ENCODE peak calls at places on chromosomes 1 and 21, in eight cellular contexts. One of them, this sample, is unnamed.
A peak's percentile ranks its signal among the peaks of the same experiment; 100 is the strongest.

GRCh38 chr1:18647681-18648214 is 17.1 kb downstream of the PAX7 start:
- DNase-seq in nephron progenitor cell: no peak
- DNase-seq in psoas muscle: no peak
- DNase-seq in CD8-positive, alpha-beta T cell: no peak
- DNase-seq in WTC11: no peak
- DNase-seq in tibial artery: no peak
- DNase-seq in heart left ventricle: no peak
- DNase-seq in GM10248: no peak
- DNase-seq in this sample: no peak

GRCh38 chr1:39721664-39722063 is 17.0 kb upstream of the PPIE start:
- DNase-seq in nephron progenitor cell: no peak
- DNase-seq in psoas muscle: no peak
- DNase-seq in CD8-positive, alpha-beta T cell: no peak
- DNase-seq in WTC11: no peak
- DNase-seq in tibial artery: no peak
- DNase-seq in heart left ventricle: no peak
- DNase-seq in GM10248: no peak
- DNase-seq in this sample: no peak

GRCh38 chr21:33550772-33551660 is 8.2 kb downstream of the SON start:
- DNase-seq in nephron progenitor cell: no peak
- DNase-seq in psoas muscle: no peak
- DNase-seq in CD8-positive, alpha-beta T cell: no peak
- DNase-seq in WTC11: no peak
- DNase-seq in tibial artery: no peak
- DNase-seq in heart left ventricle: no peak
- DNase-seq in GM10248: no peak
- DNase-seq in this sample: no peak

GRCh38 chr21:29300547-29301138 is 1.9 kb downstream of the BACH1 start:
- DNase-seq in nephron progenitor cell: no peak
- DNase-seq in psoas muscle: no peak
- DNase-seq in CD8-positive, alpha-beta T cell: no peak
- DNase-seq in WTC11: no peak
- DNase-seq in tibial artery: no peak
- DNase-seq in heart left ventricle: no peak
- DNase-seq in GM10248: peak; percentile 79
- DNase-seq in this sample: no peak

GRCh38 chr1:54273092-54273836 is 73.3 kb downstream of the MRPL37 start:
- DNase-seq in nephron progenitor cell: peak; percentile 77
- DNase-seq in psoas muscle: peak; percentile 91
- DNase-seq in CD8-positive, alpha-beta T cell: no peak
- DNase-seq in WTC11: peak; percentile 52
- DNase-seq in tibial artery: peak; percentile 97
- DNase-seq in heart left ventricle: no peak
- DNase-seq in GM10248: no peak
- DNase-seq in this sample: peak; percentile 59

GRCh38 chr1:39988618-39989343 is 33.8 kb downstream of the MFSD2A start:
- DNase-seq in nephron progenitor cell: no peak
- DNase-seq in psoas muscle: no peak
- DNase-seq in CD8-positive, alpha-beta T cell: no peak
- DNase-seq in WTC11: no peak
- DNase-seq in tibial artery: no peak
- DNase-seq in heart left ventricle: no peak
- DNase-seq in GM10248: no peak
- DNase-seq in this sample: no peak

GRCh38 chr1:222239130-222239529 is 308.8 kb downstream of the HHIPL2 start:
- DNase-seq in nephron progenitor cell: no peak
- DNase-seq in psoas muscle: no peak
- DNase-seq in CD8-positive, alpha-beta T cell: no peak
- DNase-seq in WTC11: no peak
- DNase-seq in tibial artery: no peak
- DNase-seq in heart left ventricle: no peak
- DNase-seq in GM10248: no peak
- DNase-seq in this sample: no peak

GRCh38 chr1:185938396-185938795 is 204.2 kb downstream of the HMCN1 start:
- DNase-seq in nephron progenitor cell: no peak
- DNase-seq in psoas muscle: no peak
- DNase-seq in CD8-positive, alpha-beta T cell: no peak
- DNase-seq in WTC11: no peak
- DNase-seq in tibial artery: no peak
- DNase-seq in heart left ventricle: no peak
- DNase-seq in GM10248: no peak
- DNase-seq in this sample: no peak

GRCh38 chr1:32953495-32953894 is 11.1 kb downstream of the RNF19B start:
- DNase-seq in nephron progenitor cell: no peak
- DNase-seq in psoas muscle: no peak
- DNase-seq in CD8-positive, alpha-beta T cell: no peak
- DNase-seq in WTC11: no peak
- DNase-seq in tibial artery: no peak
- DNase-seq in heart left ventricle: no peak
- DNase-seq in GM10248: no peak
- DNase-seq in this sample: no peak

GRCh38 chr1:241724741-241725356 is 72.8 kb downstream of the WDR64 start:
- DNase-seq in nephron progenitor cell: no peak
- DNase-seq in psoas muscle: no peak
- DNase-seq in CD8-positive, alpha-beta T cell: no peak
- DNase-seq in WTC11: no peak
- DNase-seq in tibial artery: no peak
- DNase-seq in heart left ventricle: no peak
- DNase-seq in GM10248: no peak
- DNase-seq in this sample: no peak

GRCh38 chr1:192609110-192610079 is 26.6 kb upstream of the RGS13 start:
- DNase-seq in nephron progenitor cell: no peak
- DNase-seq in psoas muscle: peak; percentile 65
- DNase-seq in CD8-positive, alpha-beta T cell: peak; percentile 60
- DNase-seq in WTC11: no peak
- DNase-seq in tibial artery: peak; percentile 73
- DNase-seq in heart left ventricle: peak; percentile 58
- DNase-seq in GM10248: peak; percentile 73
- DNase-seq in this sample: no peak

GRCh38 chr1:157274698-157275534 is 136.7 kb upstream of the ETV3 start:
- DNase-seq in nephron progenitor cell: no peak
- DNase-seq in psoas muscle: no peak
- DNase-seq in CD8-positive, alpha-beta T cell: no peak
- DNase-seq in WTC11: no peak
- DNase-seq in tibial artery: no peak
- DNase-seq in heart left ventricle: no peak
- DNase-seq in GM10248: no peak
- DNase-seq in this sample: no peak

GRCh38 chr1:151482017-151482416 is 22.7 kb upstream of the POGZ start:
- DNase-seq in nephron progenitor cell: no peak
- DNase-seq in psoas muscle: no peak
- DNase-seq in CD8-positive, alpha-beta T cell: no peak
- DNase-seq in WTC11: no peak
- DNase-seq in tibial artery: no peak
- DNase-seq in heart left ventricle: no peak
- DNase-seq in GM10248: no peak
- DNase-seq in this sample: no peak

GRCh38 chr1:235917267-235917811 is 50.6 kb upstream of the LYST start:
- DNase-seq in nephron progenitor cell: no peak
- DNase-seq in psoas muscle: peak; percentile 73
- DNase-seq in CD8-positive, alpha-beta T cell: peak; percentile 49
- DNase-seq in WTC11: no peak
- DNase-seq in tibial artery: peak; percentile 94
- DNase-seq in heart left ventricle: no peak
- DNase-seq in GM10248: peak; percentile 70
- DNase-seq in this sample: no peak

GRCh38 chr1:231327617-231328016 is 10.0 kb downstream of the EXOC8 start:
- DNase-seq in nephron progenitor cell: no peak
- DNase-seq in psoas muscle: no peak
- DNase-seq in CD8-positive, alpha-beta T cell: no peak
- DNase-seq in WTC11: no peak
- DNase-seq in tibial artery: no peak
- DNase-seq in heart left ventricle: no peak
- DNase-seq in GM10248: no peak
- DNase-seq in this sample: no peak

GRCh38 chr1:43067856-43068751 is 104.0 kb downstream of the EBNA1BP2 start:
- DNase-seq in nephron progenitor cell: no peak
- DNase-seq in psoas muscle: no peak
- DNase-seq in CD8-positive, alpha-beta T cell: peak; percentile 27
- DNase-seq in WTC11: peak; percentile 54
- DNase-seq in tibial artery: no peak
- DNase-seq in heart left ventricle: no peak
- DNase-seq in GM10248: no peak
- DNase-seq in this sample: no peak

GRCh38 chr1:7388488-7389185 is 382.5 kb upstream of the VAMP3 start:
- DNase-seq in nephron progenitor cell: no peak
- DNase-seq in psoas muscle: no peak
- DNase-seq in CD8-positive, alpha-beta T cell: no peak
- DNase-seq in WTC11: no peak
- DNase-seq in tibial artery: peak; percentile 70
- DNase-seq in heart left ventricle: peak; percentile 78
- DNase-seq in GM10248: no peak
- DNase-seq in this sample: no peak

GRCh38 chr1:201877877-201878339 is 10.8 kb upstream of the SHISA4 start:
- DNase-seq in nephron progenitor cell: no peak
- DNase-seq in psoas muscle: no peak
- DNase-seq in CD8-positive, alpha-beta T cell: no peak
- DNase-seq in WTC11: peak; percentile 36
- DNase-seq in tibial artery: peak; percentile 71
- DNase-seq in heart left ventricle: no peak
- DNase-seq in GM10248: peak; percentile 53
- DNase-seq in this sample: no peak

GRCh38 chr21:42404534-42404933 is 832 bp downstream of the UBASH3A start:
- DNase-seq in nephron progenitor cell: no peak
- DNase-seq in psoas muscle: no peak
- DNase-seq in CD8-positive, alpha-beta T cell: peak; percentile 37
- DNase-seq in WTC11: no peak
- DNase-seq in tibial artery: no peak
- DNase-seq in heart left ventricle: no peak
- DNase-seq in GM10248: no peak
- DNase-seq in this sample: no peak

GRCh38 chr1:248094884-248095283 is at the start of gene OR2L13:
- DNase-seq in nephron progenitor cell: no peak
- DNase-seq in psoas muscle: no peak
- DNase-seq in CD8-positive, alpha-beta T cell: no peak
- DNase-seq in WTC11: no peak
- DNase-seq in tibial artery: no peak
- DNase-seq in heart left ventricle: no peak
- DNase-seq in GM10248: no peak
- DNase-seq in this sample: no peak

GRCh38 chr1:248102847-248103246 is 7.9 kb downstream of the OR2L13 start:
- DNase-seq in nephron progenitor cell: no peak
- DNase-seq in psoas muscle: no peak
- DNase-seq in CD8-positive, alpha-beta T cell: no peak
- DNase-seq in WTC11: no peak
- DNase-seq in tibial artery: no peak
- DNase-seq in heart left ventricle: no peak
- DNase-seq in GM10248: no peak
- DNase-seq in this sample: no peak

GRCh38 chr1:248098529-248098928 is 3.5 kb downstream of the OR2L13 start:
- DNase-seq in nephron progenitor cell: no peak
- DNase-seq in psoas muscle: no peak
- DNase-seq in CD8-positive, alpha-beta T cell: no peak
- DNase-seq in WTC11: no peak
- DNase-seq in tibial artery: no peak
- DNase-seq in heart left ventricle: no peak
- DNase-seq in GM10248: no peak
- DNase-seq in this sample: no peak
- TF ChIP-seq CTCF in nephron progenitor cell: no peak
- TF ChIP-seq CTCF in psoas muscle: no peak
- TF ChIP-seq CTCF in CD8-positive, alpha-beta T cell: no peak
- TF ChIP-seq CTCF in WTC11: no peak
- TF ChIP-seq CTCF in tibial artery: no peak
- TF ChIP-seq CTCF in heart left ventricle: no peak
- TF ChIP-seq CTCF in GM10248: no peak
- TF ChIP-seq CTCF in this sample: no peak

DNA sequence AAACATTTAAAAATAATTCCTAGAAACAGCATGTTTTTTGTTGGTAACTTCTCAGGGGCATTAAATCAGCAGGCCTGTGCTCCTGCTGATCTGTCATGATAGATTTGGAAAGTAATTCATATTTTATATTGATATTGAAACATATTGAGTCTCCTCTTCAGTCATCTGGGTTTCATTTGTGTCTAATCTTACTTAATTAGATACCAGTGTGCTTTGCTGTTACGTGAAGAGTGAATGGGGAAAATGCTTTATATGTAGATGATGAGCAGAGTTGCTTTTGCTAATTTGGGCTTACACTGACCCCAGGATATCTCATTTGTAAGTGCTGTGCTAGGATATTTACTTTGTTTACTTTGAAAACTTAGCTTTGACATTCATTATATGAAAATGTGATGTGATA is 45.9 kb downstream of the CHRM3 start:
- DNase-seq in nephron progenitor cell: no peak
- DNase-seq in psoas muscle: no peak
- DNase-seq in CD8-positive, alpha-beta T cell: no peak
- DNase-seq in WTC11: no peak
- DNase-seq in tibial artery: no peak
- DNase-seq in heart left ventricle: no peak
- DNase-seq in GM10248: no peak
- DNase-seq in this sample: no peak
- TF ChIP-seq CTCF in nephron progenitor cell: no peak
- TF ChIP-seq CTCF in psoas muscle: no peak
- TF ChIP-seq CTCF in CD8-positive, alpha-beta T cell: no peak
- TF ChIP-seq CTCF in WTC11: no peak
- TF ChIP-seq CTCF in tibial artery: no peak
- TF ChIP-seq CTCF in heart left ventricle: no peak
- TF ChIP-seq CTCF in GM10248: no peak
- TF ChIP-seq CTCF in this sample: no peak

GRCh38 chr1:173407846-173408245 is 69.3 kb upstream of the PRDX6 start:
- DNase-seq in nephron progenitor cell: no peak
- DNase-seq in psoas muscle: no peak
- DNase-seq in CD8-positive, alpha-beta T cell: no peak
- DNase-seq in WTC11: no peak
- DNase-seq in tibial artery: no peak
- DNase-seq in heart left ventricle: no peak
- DNase-seq in GM10248: no peak
- DNase-seq in this sample: no peak

GRCh38 chr1:173410794-173411236 is 66.3 kb upstream of the PRDX6 start:
- DNase-seq in nephron progenitor cell: no peak
- DNase-seq in psoas muscle: no peak
- DNase-seq in CD8-positive, alpha-beta T cell: no peak
- DNase-seq in WTC11: no peak
- DNase-seq in tibial artery: no peak
- DNase-seq in heart left ventricle: no peak
- DNase-seq in GM10248: no peak
- DNase-seq in this sample: no peak

GRCh38 chr1:173409613-173410012 is 67.5 kb upstream of the PRDX6 start:
- DNase-seq in nephron progenitor cell: no peak
- DNase-seq in psoas muscle: no peak
- DNase-seq in CD8-positive, alpha-beta T cell: peak; percentile 19
- DNase-seq in WTC11: no peak
- DNase-seq in tibial artery: no peak
- DNase-seq in heart left ventricle: peak; percentile 71
- DNase-seq in GM10248: no peak
- DNase-seq in this sample: no peak

GRCh38 chr1:173410133-173410793 is 66.9 kb upstream of the PRDX6 start:
- DNase-seq in nephron progenitor cell: no peak
- DNase-seq in psoas muscle: no peak
- DNase-seq in CD8-positive, alpha-beta T cell: no peak
- DNase-seq in WTC11: no peak
- DNase-seq in tibial artery: no peak
- DNase-seq in heart left ventricle: no peak
- DNase-seq in GM10248: no peak
- DNase-seq in this sample: no peak

GRCh38 chr1:173408886-173409285 is 68.2 kb upstream of the PRDX6 start:
- DNase-seq in nephron progenitor cell: no peak
- DNase-seq in psoas muscle: no peak
- DNase-seq in CD8-positive, alpha-beta T cell: no peak
- DNase-seq in WTC11: no peak
- DNase-seq in tibial artery: no peak
- DNase-seq in heart left ventricle: no peak
- DNase-seq in GM10248: no peak
- DNase-seq in this sample: no peak
- TF ChIP-seq CTCF in nephron progenitor cell: no peak
- TF ChIP-seq CTCF in psoas muscle: no peak
- TF ChIP-seq CTCF in CD8-positive, alpha-beta T cell: no peak
- TF ChIP-seq CTCF in WTC11: no peak
- TF ChIP-seq CTCF in tibial artery: no peak
- TF ChIP-seq CTCF in heart left ventricle: no peak
- TF ChIP-seq CTCF in GM10248: peak; percentile 31
- TF ChIP-seq CTCF in this sample: no peak

GRCh38 chr1:154936416-154937050 is at the start of gene PMVK:
- DNase-seq in nephron progenitor cell: peak; percentile 92
- DNase-seq in psoas muscle: peak; percentile 97
- DNase-seq in CD8-positive, alpha-beta T cell: peak; percentile 92
- DNase-seq in WTC11: peak; percentile 93
- DNase-seq in tibial artery: peak; percentile 97
- DNase-seq in heart left ventricle: peak; percentile 96
- DNase-seq in GM10248: peak; percentile 95
- DNase-seq in this sample: peak; percentile 89
- TF ChIP-seq CTCF in nephron progenitor cell: peak; percentile 18
- TF ChIP-seq CTCF in psoas muscle: peak; percentile 19
- TF ChIP-seq CTCF in CD8-positive, alpha-beta T cell: no peak
- TF ChIP-seq CTCF in WTC11: no peak
- TF ChIP-seq CTCF in tibial artery: peak; percentile 35
- TF ChIP-seq CTCF in heart left ventricle: no peak
- TF ChIP-seq CTCF in GM10248: peak; percentile 49
- TF ChIP-seq CTCF in this sample: peak; percentile 47